ENCODE peak calls at places on chromosomes 5 and 9, in six cellular contexts. F, O, R, D, Z and T are unnamed samples.

GRCh38 chr5:91074615-91075014 is 308.5 kb downstream of the ARRDC3 start:
- DNase-seq in F (peak; percentile 86), O (no peak), R (no peak), D (no peak), Z (peak; percentile 86), T (no peak)

GRCh38 chr5:72596956-72597355 is 89.7 kb upstream of the ZNF366 start:
- DNase-seq in F (no peak), O (no peak), R (no peak), D (no peak), Z (no peak), T (no peak)

GRCh38 chr5:116455061-116455460 is 119.6 kb downstream of the SEMA6A start:
- DNase-seq in F (no peak), O (peak; percentile 37), R (no peak), D (no peak), Z (no peak), T (no peak)

GRCh38 chr5:149002761-149003689 is 59.8 kb downstream of the SH3TC2 start:
- DNase-seq in F (peak; percentile 86), O (peak; percentile 60), R (no peak), D (no peak), Z (no peak), T (no peak)

GRCh38 chr5:14270212-14270702 is 127.1 kb downstream of the TRIO start:
- DNase-seq in F (peak; percentile 84), O (peak; percentile 80), R (no peak), D (no peak), Z (peak; percentile 38), T (peak; percentile 71)

GRCh38 chr5:41736641-41737040 is 133.6 kb downstream of the OXCT1 start:
- DNase-seq in F (no peak), O (no peak), R (no peak), D (no peak), Z (no peak), T (no peak)

GRCh38 chr9:16721972-16722371 is 148.5 kb downstream of the BNC2 start:
- DNase-seq in F (no peak), O (no peak), R (no peak), D (no peak), Z (no peak), T (no peak)

GRCh38 chr5:81208904-81209303 is 24.2 kb upstream of the CKMT2 start:
- DNase-seq in F (peak; percentile 50), O (no peak), R (no peak), D (no peak), Z (no peak), T (no peak)

GRCh38 chr9:130869250-130869649 is 27.4 kb downstream of the QRFP start:
- DNase-seq in F (no peak), O (no peak), R (peak; percentile 27), D (no peak), Z (no peak), T (no peak)

GRCh38 chr5:134175874-134176522 is 752 bp downstream of the SKP1 start:
- DNase-seq in F (peak; percentile 21), O (peak; percentile 22), R (no peak), D (no peak), Z (no peak), T (no peak)

GRCh38 chr5:78706825-78707224 is 58.3 kb upstream of the LHFPL2 start:
- DNase-seq in F (peak; percentile 15), O (no peak), R (no peak), D (no peak), Z (no peak), T (no peak)

GRCh38 chr9:69388596-69388995 is 63.6 kb downstream of the ENTREP1 start:
- DNase-seq in F (no peak), O (no peak), R (no peak), D (no peak), Z (no peak), T (no peak)

GRCh38 chr9:78132688-78133033 is 101.0 kb upstream of the GNAQ start:
- DNase-seq in F (no peak), O (no peak), R (no peak), D (no peak), Z (no peak), T (no peak)

GRCh38 chr5:102946971-102947370 is 173.0 kb downstream of the GIN1 start:
- DNase-seq in F (no peak), O (no peak), R (no peak), D (no peak), Z (no peak), T (no peak)

GRCh38 chr5:19555876-19556275 is 432.1 kb downstream of the CDH18 start:
- DNase-seq in F (peak; percentile 51), O (no peak), R (no peak), D (no peak), Z (no peak), T (no peak)

GRCh38 chr5:63877961-63878360 is 84.3 kb downstream of the HTR1A start:
- DNase-seq in F (no peak), O (no peak), R (no peak), D (no peak), Z (no peak), T (no peak)

GRCh38 chr5:180831139-180832080 is 28.8 kb upstream of the MGAT1 start:
- DNase-seq in F (peak; percentile 71), O (peak; percentile 92), R (no peak), D (peak; percentile 54), Z (peak; percentile 47), T (peak; percentile 96)

GRCh38 chr5:150485770-150486401 is 22.0 kb upstream of the NDST1 start:
- DNase-seq in F (peak; percentile 38), O (peak; percentile 64), R (no peak), D (no peak), Z (no peak), T (peak; percentile 70)

GRCh38 chr9:133067006-133067405 is 5.2 kb downstream of the CEL start:
- DNase-seq in F (no peak), O (no peak), R (no peak), D (no peak), Z (no peak), T (no peak)